ENCODE peak calls at places on chromosomes 11 and 22, in five cellular contexts. One of them, this sample, is unnamed.

GRCh38 chr11:78783846-78784245 is 209.2 kb upstream of the NARS2 start:
- DNase-seq in H1: no peak
- DNase-seq in HCT116: no peak
- DNase-seq in K562: no peak
- DNase-seq in GM12878: no peak
- DNase-seq in this sample: no peak

GRCh38 chr22:28450109-28450508 is 229.5 kb downstream of the TTC28 start:
- DNase-seq in H1: no peak
- DNase-seq in HCT116: no peak
- DNase-seq in K562: no peak
- DNase-seq in GM12878: no peak
- DNase-seq in this sample: no peak

GRCh38 chr11:47905358-47906059 is 57.4 kb upstream of the NUP160 start:
- DNase-seq in H1: no peak
- DNase-seq in HCT116: no peak
- DNase-seq in K562: peak
- DNase-seq in GM12878: no peak
- DNase-seq in this sample: no peak

GRCh38 chr11:35617687-35618496 is at the start of gene FJX1:
- DNase-seq in H1: peak
- DNase-seq in HCT116: no peak
- DNase-seq in K562: peak
- DNase-seq in GM12878: no peak
- DNase-seq in this sample: peak

GRCh38 chr22:17201285-17201945 is 17.8 kb downstream of the ADA2 start:
- DNase-seq in H1: no peak
- DNase-seq in HCT116: no peak
- DNase-seq in K562: no peak
- DNase-seq in GM12878: no peak
- DNase-seq in this sample: peak

GRCh38 chr22:45604239-45604711 is 67.4 kb upstream of the ATXN10 start:
- DNase-seq in H1: no peak
- DNase-seq in HCT116: no peak
- DNase-seq in K562: no peak
- DNase-seq in GM12878: no peak
- DNase-seq in this sample: no peak

GRCh38 chr22:26234267-26234666 is 65.0 kb downstream of the SEZ6L start:
- DNase-seq in H1: no peak
- DNase-seq in HCT116: no peak
- DNase-seq in K562: no peak
- DNase-seq in GM12878: no peak
- DNase-seq in this sample: no peak

GRCh38 chr22:49073873-49074417 is 753.7 kb downstream of the BRD1 start:
- DNase-seq in H1: no peak
- DNase-seq in HCT116: no peak
- DNase-seq in K562: no peak
- DNase-seq in GM12878: no peak
- DNase-seq in this sample: no peak

GRCh38 chr11:94873910-94874575 is 99.3 kb downstream of the CWC15 start:
- DNase-seq in H1: no peak
- DNase-seq in HCT116: no peak
- DNase-seq in K562: no peak
- DNase-seq in GM12878: no peak
- DNase-seq in this sample: no peak

GRCh38 chr11:73875840-73876239 is 806 bp downstream of the COA4 start:
- DNase-seq in H1: no peak
- DNase-seq in HCT116: no peak
- DNase-seq in K562: no peak
- DNase-seq in GM12878: no peak
- DNase-seq in this sample: no peak

GRCh38 chr11:6300325-6300724 is 20.0 kb downstream of the CAVIN3 start:
- DNase-seq in H1: no peak
- DNase-seq in HCT116: no peak
- DNase-seq in K562: no peak
- DNase-seq in GM12878: no peak
- DNase-seq in this sample: no peak

GRCh38 chr11:107316426-107316825 is 141.2 kb downstream of the CWF19L2 start:
- DNase-seq in H1: no peak
- DNase-seq in HCT116: no peak
- DNase-seq in K562: no peak
- DNase-seq in GM12878: no peak
- DNase-seq in this sample: no peak

GRCh38 chr22:46233231-46233630 is 16.9 kb downstream of the CDPF1 start:
- DNase-seq in H1: no peak
- DNase-seq in HCT116: no peak
- DNase-seq in K562: no peak
- DNase-seq in GM12878: no peak
- DNase-seq in this sample: no peak

GRCh38 chr11:107830915-107831540 is 27.6 kb downstream of the SLC35F2 start:
- DNase-seq in H1: no peak
- DNase-seq in HCT116: no peak
- DNase-seq in K562: no peak
- DNase-seq in GM12878: no peak
- DNase-seq in this sample: no peak

GRCh38 chr11:70816156-70816678 is 417.9 kb downstream of the CTTN start:
- DNase-seq in H1: no peak
- DNase-seq in HCT116: no peak
- DNase-seq in K562: no peak
- DNase-seq in GM12878: no peak
- DNase-seq in this sample: no peak

GRCh38 chr11:117387992-117388765 is 60.5 kb downstream of the CEP164 start:
- DNase-seq in H1: no peak
- DNase-seq in HCT116: no peak
- DNase-seq in K562: no peak
- DNase-seq in GM12878: no peak
- DNase-seq in this sample: no peak

GRCh38 chr22:16973591-16974297 is 34.3 kb downstream of the GAB4 start:
- DNase-seq in H1: no peak
- DNase-seq in HCT116: no peak
- DNase-seq in K562: no peak
- DNase-seq in GM12878: no peak
- DNase-seq in this sample: no peak

DNA sequence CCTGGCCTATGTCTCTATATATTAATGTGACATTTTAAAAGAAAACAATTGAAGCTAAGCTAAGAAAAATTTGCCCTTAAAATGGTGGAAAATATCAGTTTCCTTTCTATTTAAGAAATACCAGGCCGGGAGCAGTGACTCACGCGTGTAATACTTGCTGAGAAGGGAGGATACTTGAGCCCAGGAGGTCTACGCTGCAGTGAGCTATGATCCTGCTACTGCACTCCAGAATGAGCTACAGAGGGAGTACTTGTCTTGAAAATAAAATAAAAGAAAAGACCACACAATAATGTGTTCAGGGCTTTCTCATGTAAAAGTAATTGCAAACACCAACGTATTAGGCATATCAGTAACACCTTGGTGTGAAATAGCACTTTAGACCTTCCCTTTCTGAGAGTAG is 1.4 kb upstream of the PRSS23 start:
- DNase-seq in H1: no peak
- DNase-seq in HCT116: no peak
- DNase-seq in K562: no peak
- DNase-seq in GM12878: no peak
- DNase-seq in this sample: no peak
- TF ChIP-seq ZNF274 in H1: no peak
- TF ChIP-seq ZNF274 in HCT116: no peak
- TF ChIP-seq ZNF274 in K562: no peak
- TF ChIP-seq ZNF274 in GM12878: no peak
- TF ChIP-seq ZNF274 in this sample: no peak

GRCh38 chr11:119207607-119208006 is 1.5 kb downstream of the CBL start:
- DNase-seq in H1: no peak
- DNase-seq in HCT116: no peak
- DNase-seq in K562: no peak
- DNase-seq in GM12878: no peak
- DNase-seq in this sample: no peak
- H3K4me3 ChIP-seq in H1: peak
- H3K4me3 ChIP-seq in HCT116: no peak
- H3K4me3 ChIP-seq in K562: peak
- H3K4me3 ChIP-seq in GM12878: peak
- H3K4me3 ChIP-seq in this sample: peak

DNA sequence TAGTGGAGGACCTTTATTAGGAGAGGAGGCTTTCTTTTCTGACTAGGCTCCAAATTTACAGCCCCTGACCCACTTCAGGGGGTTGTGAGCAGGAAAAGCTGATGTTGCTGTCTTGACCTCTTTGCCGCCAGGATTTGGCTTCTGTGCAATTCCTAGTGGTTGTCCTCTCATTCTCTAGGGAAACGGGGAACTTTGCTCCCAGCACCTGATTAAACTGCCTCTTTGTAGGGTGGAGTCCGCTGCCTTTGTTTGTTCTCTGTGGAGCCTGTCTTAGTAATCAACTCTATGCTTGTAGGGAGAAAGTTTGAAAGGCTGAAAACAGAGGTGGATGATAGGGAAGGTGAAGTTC is 16.3 kb downstream of the CTNND1 start:
- DNase-seq in H1: no peak
- DNase-seq in HCT116: no peak
- DNase-seq in K562: no peak
- DNase-seq in GM12878: no peak
- DNase-seq in this sample: no peak
- TF ChIP-seq ZNF274 in H1: no peak
- TF ChIP-seq ZNF274 in HCT116: no peak
- TF ChIP-seq ZNF274 in K562: no peak
- TF ChIP-seq ZNF274 in GM12878: no peak
- TF ChIP-seq ZNF274 in this sample: no peak

DNA sequence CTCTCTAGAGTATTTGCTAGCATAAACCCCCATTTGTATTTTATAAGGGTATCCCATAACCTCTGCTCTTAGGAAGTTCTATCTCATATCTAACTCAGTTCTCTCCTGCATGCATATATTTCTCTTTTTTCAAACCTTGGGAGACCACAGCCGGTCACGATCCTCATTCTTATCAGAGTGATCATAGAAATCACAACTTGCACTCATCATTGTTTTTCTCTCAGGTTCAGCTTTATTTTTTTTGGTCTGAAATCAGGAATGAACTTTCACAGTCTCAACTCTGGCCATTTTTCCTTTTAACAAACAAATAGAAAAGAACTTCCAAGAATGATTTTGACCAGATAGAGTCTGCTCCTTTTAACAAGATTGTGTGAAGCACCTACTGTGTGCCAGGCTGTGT is 98.6 kb upstream of the BLID start:
- DNase-seq in H1: no peak
- DNase-seq in HCT116: no peak
- DNase-seq in K562: no peak
- DNase-seq in GM12878: no peak
- DNase-seq in this sample: no peak
- H3K4me3 ChIP-seq in H1: no peak
- H3K4me3 ChIP-seq in HCT116: no peak
- H3K4me3 ChIP-seq in K562: no peak
- H3K4me3 ChIP-seq in GM12878: no peak
- H3K4me3 ChIP-seq in this sample: no peak

GRCh38 chr11:64447717-64448598 is 89.0 kb downstream of the RPS6KA4 start:
- DNase-seq in H1: no peak
- DNase-seq in HCT116: no peak
- DNase-seq in K562: no peak
- DNase-seq in GM12878: peak
- DNase-seq in this sample: no peak
- TF ChIP-seq ZNF274 in H1: no peak
- TF ChIP-seq ZNF274 in HCT116: no peak
- TF ChIP-seq ZNF274 in K562: no peak
- TF ChIP-seq ZNF274 in GM12878: no peak
- TF ChIP-seq ZNF274 in this sample: no peak

DNA sequence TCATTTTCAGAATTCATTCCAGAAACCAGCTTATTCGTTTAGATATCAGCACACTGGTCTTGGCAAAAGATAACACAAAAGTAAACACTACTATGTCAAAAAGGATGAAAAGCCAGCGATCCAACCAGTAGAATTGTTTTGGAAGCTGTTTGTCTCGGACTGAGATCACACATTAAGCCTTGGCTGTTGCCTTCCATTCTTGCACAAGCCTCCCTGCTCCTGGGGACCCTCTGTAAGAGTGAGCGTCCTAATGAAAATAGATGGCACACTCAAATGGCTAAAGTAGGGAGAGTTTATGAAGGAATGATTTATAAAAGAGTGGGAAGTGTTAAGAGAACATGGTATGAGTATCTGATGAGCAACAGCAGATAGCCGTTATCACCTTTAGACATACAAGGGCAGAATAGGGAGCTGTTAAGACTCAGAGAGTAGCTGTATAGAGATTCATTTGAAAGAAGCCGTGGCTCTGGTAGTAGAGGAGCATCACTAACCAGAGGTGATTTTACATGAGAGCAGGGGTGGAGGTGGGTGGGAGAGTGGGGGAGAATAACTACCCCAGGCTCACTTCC is 25.2 kb downstream of the PDE3B start:
- DNase-seq in H1: no peak
- DNase-seq in HCT116: no peak
- DNase-seq in K562: peak
- DNase-seq in GM12878: no peak
- DNase-seq in this sample: no peak
- H3K4me3 ChIP-seq in H1: no peak
- H3K4me3 ChIP-seq in HCT116: no peak
- H3K4me3 ChIP-seq in K562: peak
- H3K4me3 ChIP-seq in GM12878: no peak
- H3K4me3 ChIP-seq in this sample: no peak

DNA sequence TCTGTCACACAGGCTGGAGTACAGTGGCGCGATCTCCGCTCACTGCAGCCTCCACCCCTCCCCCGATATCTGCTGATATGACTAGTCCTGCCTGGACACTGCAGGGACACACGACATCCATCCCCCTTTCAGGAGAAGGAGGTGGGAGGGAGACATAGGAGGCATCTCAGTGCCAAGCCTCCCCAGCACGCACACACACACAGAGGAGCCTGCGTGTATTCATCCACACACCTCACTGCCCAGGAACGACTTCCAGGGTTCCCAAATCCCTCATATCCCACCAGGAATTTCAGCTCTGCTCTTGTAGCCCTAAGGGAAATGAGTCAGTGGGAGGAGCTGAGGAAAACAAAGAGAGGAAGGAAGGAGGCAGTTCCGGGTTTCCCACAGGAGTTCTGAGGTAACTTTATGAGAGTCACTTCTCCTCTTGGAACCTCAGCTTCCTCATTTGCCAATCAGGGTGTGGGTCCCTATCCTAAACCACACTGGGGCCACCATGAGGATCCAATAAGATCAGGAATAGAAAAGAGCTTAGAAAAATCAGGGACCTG is 37.2 kb upstream of the ACER3 start:
- DNase-seq in H1: no peak
- DNase-seq in HCT116: peak
- DNase-seq in K562: peak
- DNase-seq in GM12878: no peak
- DNase-seq in this sample: no peak
- TF ChIP-seq ZNF274 in H1: no peak
- TF ChIP-seq ZNF274 in HCT116: no peak
- TF ChIP-seq ZNF274 in K562: no peak
- TF ChIP-seq ZNF274 in GM12878: no peak
- TF ChIP-seq ZNF274 in this sample: no peak

GRCh38 chr11:69642549-69642912 is 1.6 kb downstream of the CCND1 start:
- DNase-seq in H1: no peak
- DNase-seq in HCT116: no peak
- DNase-seq in K562: peak
- DNase-seq in GM12878: no peak
- DNase-seq in this sample: no peak

GRCh38 chr11:69642913-69643632 is 2.1 kb downstream of the CCND1 start:
- DNase-seq in H1: no peak
- DNase-seq in HCT116: no peak
- DNase-seq in K562: peak
- DNase-seq in GM12878: no peak
- DNase-seq in this sample: no peak

GRCh38 chr11:69644071-69644961 is 3.4 kb downstream of the CCND1 start:
- DNase-seq in H1: no peak
- DNase-seq in HCT116: no peak
- DNase-seq in K562: peak
- DNase-seq in GM12878: no peak
- DNase-seq in this sample: no peak

GRCh38 chr11:69644962-69645675 is 4.2 kb downstream of the CCND1 start:
- DNase-seq in H1: no peak
- DNase-seq in HCT116: no peak
- DNase-seq in K562: no peak
- DNase-seq in GM12878: no peak
- DNase-seq in this sample: no peak

GRCh38 chr11:69643646-69644045 is 2.7 kb downstream of the CCND1 start:
- DNase-seq in H1: no peak
- DNase-seq in HCT116: no peak
- DNase-seq in K562: no peak
- DNase-seq in GM12878: no peak
- DNase-seq in this sample: no peak
- H3K4me3 ChIP-seq in H1: no peak
- H3K4me3 ChIP-seq in HCT116: peak
- H3K4me3 ChIP-seq in K562: no peak
- H3K4me3 ChIP-seq in GM12878: peak
- H3K4me3 ChIP-seq in this sample: peak